ENCODE peak calls at places on chromosomes 12 and 14, in seven cellular contexts. V, M, S, P, Y, O and X are unnamed samples.

GRCh38 chr12:9033244-9033887 is 44.0 kb downstream of the KLRG1 start:
- DNase-seq in V (no peak), S (no peak), P (no peak), M (no peak), Y (no peak), O (no peak), X (no peak)

GRCh38 chr14:67620217-67620789 is 583 bp downstream of the ARG2 start:
- DNase-seq in O (peak), M (peak), P (peak), Y (no peak), V (no peak), S (no peak), X (no peak)

GRCh38 chr12:127479256-127479655 is 787.7 kb upstream of the TMEM132C start:
- DNase-seq in V (no peak), Y (no peak), P (no peak), O (no peak), M (no peak), S (no peak), X (no peak)

GRCh38 chr14:72961579-72962335 is 35.5 kb downstream of the DCAF4 start:
- DNase-seq in V (no peak), P (no peak), S (no peak), Y (no peak), M (no peak), O (no peak), X (no peak)

GRCh38 chr14:33847066-33847465 is 103.8 kb downstream of the EGLN3 start:
- DNase-seq in S (no peak), O (no peak), Y (no peak), P (no peak), M (no peak), V (no peak), X (no peak)

GRCh38 chr12:115456946-115457689 is 773.1 kb upstream of the TBX3 start:
- DNase-seq in P (peak), M (no peak), Y (no peak), S (no peak), O (no peak), V (no peak), X (no peak)

GRCh38 chr14:23086565-23086964 is 8.4 kb downstream of the ACIN1 start:
- DNase-seq in V (no peak), M (no peak), S (no peak), O (no peak), Y (no peak), P (no peak), X (no peak)

GRCh38 chr12:48816148-48816854 is 2.0 kb upstream of the CACNB3 start:
- DNase-seq in S (no peak), V (no peak), O (no peak), Y (no peak), M (no peak), P (no peak), X (no peak)

GRCh38 chr12:115377781-115378180 is 693.8 kb upstream of the TBX3 start:
- DNase-seq in P (no peak), M (no peak), Y (no peak), O (no peak), S (no peak), V (no peak), X (no peak)

GRCh38 chr12:117049295-117049694 is 49.9 kb downstream of the TESC start:
- DNase-seq in Y (no peak), S (no peak), P (no peak), V (no peak), M (no peak), O (no peak), X (no peak)

GRCh38 chr12:5872745-5873144 is 72.3 kb downstream of the ANO2 start:
- DNase-seq in O (no peak), V (no peak), S (no peak), P (no peak), Y (no peak), M (no peak), X (no peak)

GRCh38 chr12:47082963-47083621 is 3.3 kb upstream of the AMIGO2 start:
- DNase-seq in O (no peak), M (no peak), V (no peak), P (no peak), S (no peak), Y (no peak), X (no peak)

GRCh38 chr12:10082057-10082874 is 16.5 kb downstream of the CLEC1A start:
- DNase-seq in M (no peak), S (no peak), O (no peak), Y (no peak), P (no peak), V (no peak), X (no peak)

GRCh38 chr12:105977256-105978051 is 161.3 kb downstream of the NUAK1 start:
- DNase-seq in P (no peak), S (no peak), M (no peak), Y (no peak), O (no peak), V (no peak), X (no peak)

GRCh38 chr12:67681145-67681778 is 32.7 kb downstream of the DYRK2 start:
- DNase-seq in V (no peak), S (no peak), Y (no peak), P (no peak), O (peak), M (no peak), X (no peak)

GRCh38 chr12:123813349-123813748 is 51.2 kb downstream of the DNAH10 start:
- DNase-seq in P (no peak), M (no peak), V (no peak), O (no peak), Y (no peak), S (no peak), X (no peak)

GRCh38 chr12:52799498-52800211 is 3.7 kb upstream of the KRT3 start:
- DNase-seq in O (no peak), V (no peak), M (no peak), Y (no peak), S (no peak), P (no peak), X (no peak)

GRCh38 chr14:102629700-102630365 is 37.4 kb downstream of the RCOR1 start:
- DNase-seq in P (no peak), Y (no peak), V (no peak), S (no peak), O (no peak), M (no peak), X (no peak)

GRCh38 chr14:99518441-99519346 is 37.5 kb downstream of the CCNK start:
- DNase-seq in Y (peak), S (peak), V (peak), O (peak), M (peak), P (peak), X (peak)

GRCh38 chr14:34161351-34162169 is 210.7 kb upstream of the EGLN3 start:
- DNase-seq in M (no peak), P (no peak), V (no peak), Y (no peak), O (no peak), S (no peak), X (no peak)

GRCh38 chr14:104001003-104001402 is 58.7 kb upstream of the RD3L start:
- DNase-seq in P (peak), S (no peak), Y (peak), V (no peak), O (no peak), M (no peak), X (no peak)
- TF ChIP-seq CTCF in P (peak), S (peak), Y (no peak), V (no peak), O (no peak), M (no peak), X (no peak)

GRCh38 chr14:77190977-77191376 is 9.4 kb downstream of the TMEM63C start:
- DNase-seq in S (no peak), V (no peak), P (no peak), O (no peak), M (no peak), Y (no peak), X (no peak)
- TF ChIP-seq CTCF in S (no peak), V (no peak), P (no peak), O (no peak), M (no peak), Y (no peak), X (no peak)

GRCh38 chr12:56947633-56948535 is 9.5 kb downstream of the RDH16 start:
- DNase-seq in M (no peak), S (no peak), P (peak), Y (no peak), V (no peak), O (no peak), X (no peak)
- TF ChIP-seq CTCF in M (no peak), S (peak), P (no peak), Y (no peak), V (no peak), O (no peak), X (no peak)

DNA sequence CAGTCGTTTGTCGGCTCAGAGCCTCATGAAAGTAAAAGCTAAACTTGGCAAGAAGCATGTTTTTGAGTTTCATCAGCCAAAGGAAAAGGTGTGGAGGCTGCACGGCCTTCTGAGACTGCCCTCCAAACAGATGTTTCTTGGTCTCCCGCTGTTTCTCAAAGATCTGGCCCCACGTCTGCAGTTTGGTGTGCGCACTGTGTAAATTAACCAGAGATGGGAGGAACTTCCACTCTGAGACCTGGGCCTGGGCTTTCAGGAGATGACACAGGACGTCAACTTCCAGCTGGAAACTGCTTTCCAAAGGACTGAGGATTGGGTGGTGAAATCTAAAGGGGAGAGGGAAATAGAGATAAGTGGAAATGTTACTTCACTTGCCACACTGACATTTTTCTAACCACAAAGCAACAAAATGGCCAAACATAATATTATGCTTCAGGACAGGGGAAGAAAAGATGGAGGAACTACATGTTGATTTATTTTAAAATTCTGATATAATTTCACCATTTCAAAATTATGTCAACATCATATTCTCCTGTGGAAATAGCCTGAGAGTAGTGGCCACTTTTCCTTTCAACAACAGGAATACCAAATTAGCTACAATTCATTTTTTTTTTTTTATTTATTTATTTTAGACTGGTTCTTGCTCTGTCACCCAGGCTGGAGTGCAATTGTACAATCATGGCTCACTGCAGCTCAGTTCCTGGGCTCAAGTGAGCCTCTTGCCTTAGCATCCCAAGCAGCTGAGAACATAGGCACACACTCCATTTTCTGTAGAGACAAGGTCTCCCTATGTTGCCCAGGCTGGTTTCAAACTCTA is 27.6 kb downstream of the KICS2 start:
- DNase-seq in S (no peak), Y (no peak), V (no peak), O (no peak), M (no peak), P (no peak), X (no peak)
- TF ChIP-seq CTCF in S (no peak), Y (no peak), V (no peak), O (no peak), M (no peak), P (no peak), X (no peak)